ENCODE peak calls at places on chromosomes 16 and 17, in ten cellular contexts. O is right atrium auricular region; Z is activated CD8-positive, alpha-beta T cell treated with anti-CD3 and anti-CD28 coated beads for 36 hours; A is tibial nerve; S is MCF 10A; Y is uterus; C is foreskin fibroblast; D is RWPE1; X is epithelial cell of esophagus; I is sigmoid colon. V is an unnamed sample.

GRCh38 chr17:18371455-18371854 is 6.1 kb upstream of the EVPLL start:
- DNase-seq in O (no peak), Z (no peak), A (no peak), S (no peak), Y (no peak), C (no peak), D (no peak), X (no peak), I (no peak), V (no peak)

GRCh38 chr17:71656987-71657858 is 463.6 kb upstream of the SOX9 start:
- DNase-seq in O (no peak), Z (no peak), A (no peak), S (no peak), Y (no peak), C (no peak), D (no peak), X (no peak), I (no peak), V (no peak)

GRCh38 chr16:67294927-67295326 is 15.6 kb downstream of the PLEKHG4 start:
- DNase-seq in O (no peak), Z (no peak), A (no peak), S (no peak), Y (no peak), C (peak; percentile 85), D (no peak), X (no peak), I (no peak), V (no peak)

GRCh38 chr16:89618114-89618999 is 4.9 kb downstream of the DPEP1 start:
- DNase-seq in O (no peak), Z (no peak), A (no peak), S (peak; percentile 44), Y (no peak), C (peak; percentile 47), D (no peak), X (no peak), I (no peak), V (no peak)

GRCh38 chr16:16972831-16973230 is 497.9 kb downstream of the XYLT1 start:
- DNase-seq in O (no peak), Z (no peak), A (no peak), S (no peak), Y (no peak), C (no peak), D (no peak), X (no peak), I (no peak), V (no peak)

GRCh38 chr17:61461967-61462733 is 9.9 kb downstream of the TBX4 start:
- DNase-seq in O (no peak), Z (no peak), A (no peak), S (no peak), Y (no peak), C (peak; percentile 64), D (no peak), X (peak; percentile 19), I (peak; percentile 56), V (no peak)

GRCh38 chr17:83153681-83154310 is 74.4 kb downstream of the METRNL start:
- DNase-seq in O (peak; percentile 50), Z (no peak), A (no peak), S (no peak), Y (no peak), C (no peak), D (no peak), X (no peak), I (peak; percentile 62), V (no peak)

GRCh38 chr16:13379266-13379665 is 477.9 kb downstream of the SHISA9 start:
- DNase-seq in O (no peak), Z (no peak), A (no peak), S (no peak), Y (no peak), C (no peak), D (no peak), X (no peak), I (no peak), V (no peak)

GRCh38 chr16:57185446-57185944 is 344 bp downstream of the PSME3IP1 start:
- DNase-seq in O (peak; percentile 71), Z (peak; percentile 46), A (peak; percentile 64), S (peak; percentile 81), Y (peak; percentile 70), C (peak; percentile 86), D (peak; percentile 60), X (peak; percentile 81), I (peak; percentile 82), V (peak; percentile 45)

GRCh38 chr16:22092143-22092933 is at the start of gene VWA3A:
- DNase-seq in O (no peak), Z (no peak), A (no peak), S (no peak), Y (no peak), C (peak; percentile 83), D (no peak), X (peak; percentile 10), I (no peak), V (no peak)

GRCh38 chr16:52469775-52470174 is 77.2 kb downstream of the TOX3 start:
- DNase-seq in O (no peak), Z (no peak), A (no peak), S (no peak), Y (no peak), C (no peak), D (peak; percentile 13), X (peak; percentile 37), I (no peak), V (no peak)

GRCh38 chr17:82239926-82240505 is 11.2 kb downstream of the SLC16A3 start:
- DNase-seq in O (no peak), Z (no peak), A (no peak), S (no peak), Y (peak; percentile 21), C (peak; percentile 62), D (no peak), X (no peak), I (peak; percentile 66), V (no peak)

GRCh38 chr17:19886116-19886515 is 18.4 kb upstream of the ULK2 start:
- DNase-seq in O (no peak), Z (no peak), A (no peak), S (no peak), Y (no peak), C (no peak), D (no peak), X (no peak), I (no peak), V (no peak)

GRCh38 chr16:73713817-73714495 is 582.7 kb upstream of the PSMD7 start:
- DNase-seq in O (no peak), Z (peak; percentile 5), A (peak; percentile 19), S (peak; percentile 63), Y (no peak), C (no peak), D (no peak), X (peak; percentile 47), I (no peak), V (no peak)

GRCh38 chr17:63387941-63388340 is 58.2 kb downstream of the CYB561 start:
- DNase-seq in O (no peak), Z (no peak), A (no peak), S (no peak), Y (no peak), C (no peak), D (no peak), X (peak; percentile 56), I (no peak), V (no peak)

GRCh38 chr17:63550816-63551639 is 751 bp downstream of the DCAF7 start:
- DNase-seq in O (no peak), Z (peak; percentile 46), A (no peak), S (peak; percentile 34), Y (no peak), C (peak; percentile 47), D (peak; percentile 27), X (peak; percentile 38), I (no peak), V (no peak)

DNA sequence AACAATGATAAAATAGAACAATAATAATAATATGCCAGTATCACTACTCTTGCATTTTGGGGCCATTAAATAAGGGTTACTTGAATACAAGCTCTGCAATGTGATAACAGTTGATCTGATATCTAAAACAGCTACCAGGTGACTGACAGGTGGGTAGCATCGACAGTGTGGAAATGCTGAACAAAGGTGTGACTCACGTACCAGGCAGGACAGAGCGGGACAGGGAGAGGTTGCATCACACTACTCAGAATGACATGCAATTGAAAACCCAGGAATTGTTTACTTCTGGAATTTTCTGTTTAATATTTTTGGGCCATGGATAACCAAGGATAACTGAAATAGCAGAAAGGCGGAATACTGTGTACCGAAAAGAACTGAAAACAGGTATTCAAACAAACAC is 15.8 kb upstream of the ZNF19 start:
- DNase-seq in O (no peak), Z (no peak), A (no peak), S (peak; percentile 34), Y (no peak), C (no peak), D (peak; percentile 29), X (peak; percentile 79), I (no peak), V (no peak)
- TF ChIP-seq CTCF in O (no peak), Z (no peak), A (no peak), S (no peak), Y (no peak), C (no peak), D (no peak), X (no peak), I (no peak), V (no peak)

GRCh38 chr17:74736423-74737298 is at the start of gene RAB37:
- DNase-seq in O (peak; percentile 66), Z (peak; percentile 62), A (no peak), S (no peak), Y (no peak), C (peak; percentile 70), D (no peak), X (no peak), I (no peak), V (peak; percentile 75)
- TF ChIP-seq CTCF in O (peak; percentile 63), Z (peak; percentile 53), A (peak; percentile 27), S (no peak), Y (no peak), C (no peak), D (no peak), X (no peak), I (no peak), V (peak; percentile 79)

DNA sequence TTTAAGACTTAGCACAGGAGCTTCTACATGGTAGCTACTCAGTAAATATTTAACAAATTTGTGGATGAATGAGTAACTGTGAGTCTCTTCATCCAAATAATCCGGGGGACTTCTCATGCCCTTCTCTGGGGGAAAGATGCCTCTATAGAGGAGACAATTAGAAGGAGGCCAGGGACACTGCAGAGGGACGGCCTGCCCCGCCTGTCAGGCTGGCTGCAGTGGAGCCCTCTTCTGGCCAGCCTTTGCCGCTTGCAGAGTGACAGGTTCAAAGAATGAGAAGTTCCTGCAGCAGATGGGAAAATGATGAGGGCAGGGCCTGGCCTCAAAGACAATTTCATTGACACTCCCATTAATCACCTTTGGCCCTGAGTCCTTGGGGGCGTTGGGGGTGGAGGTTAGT is 339.1 kb downstream of the MAF start:
- DNase-seq in O (no peak), Z (peak; percentile 55), A (no peak), S (peak; percentile 33), Y (no peak), C (no peak), D (no peak), X (no peak), I (no peak), V (no peak)
- TF ChIP-seq CTCF in O (peak; percentile 61), Z (peak; percentile 36), A (peak; percentile 53), S (peak; percentile 32), Y (no peak), C (no peak), D (no peak), X (no peak), I (no peak), V (peak; percentile 36)

DNA sequence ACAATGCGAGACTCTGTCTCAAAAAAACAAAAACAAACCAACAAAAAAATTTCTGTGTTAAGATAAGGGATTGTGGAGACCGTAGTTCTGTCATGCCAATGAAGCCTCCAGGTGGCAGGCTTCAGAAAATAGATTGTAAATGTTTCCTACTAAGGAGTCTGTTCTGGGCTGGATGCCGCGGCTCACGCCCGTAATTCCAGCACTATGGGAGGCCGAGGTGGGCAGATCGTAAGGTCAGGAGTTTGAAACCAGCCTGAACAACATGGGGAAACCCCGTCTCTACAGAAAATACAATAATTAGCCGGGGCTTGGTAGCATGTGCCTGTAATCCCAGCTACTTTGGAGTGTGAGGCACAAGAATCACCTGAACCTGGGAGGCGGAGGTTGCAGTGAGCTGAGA is 4.4 kb upstream of the SNX29 start:
- DNase-seq in O (no peak), Z (no peak), A (no peak), S (peak; percentile 9), Y (no peak), C (peak; percentile 56), D (no peak), X (no peak), I (no peak), V (no peak)
- TF ChIP-seq CTCF in O (no peak), Z (no peak), A (no peak), S (no peak), Y (no peak), C (peak; percentile 12), D (no peak), X (peak; percentile 6), I (no peak), V (no peak)

V was measured in GM10248.